ENCODE peak calls at places on chromosomes 7 and 10, in seven cellular contexts. One of them, this sample, is unnamed.

GRCh38 chr7:3087243-3087642 is 43.6 kb upstream of the CARD11 start:
- DNase-seq in brain microvascular endothelial cell: peak
- DNase-seq in GM13976: no peak
- DNase-seq in left ventricle myocardium inferior: no peak
- DNase-seq in CD8-positive, alpha-beta T cell: no peak
- DNase-seq in right lobe of liver: no peak
- DNase-seq in adrenal gland: no peak
- DNase-seq in this sample: no peak

GRCh38 chr10:94416896-94417295 is 14.6 kb downstream of the TBC1D12 start:
- DNase-seq in CD8-positive, alpha-beta T cell: no peak
- DNase-seq in GM13976: no peak
- DNase-seq in left ventricle myocardium inferior: no peak
- DNase-seq in brain microvascular endothelial cell: no peak
- DNase-seq in adrenal gland: no peak
- DNase-seq in right lobe of liver: no peak
- DNase-seq in this sample: no peak

GRCh38 chr10:102389894-102390293 is 5.6 kb upstream of the NFKB2 start:
- DNase-seq in right lobe of liver: no peak
- DNase-seq in adrenal gland: no peak
- DNase-seq in left ventricle myocardium inferior: no peak
- DNase-seq in brain microvascular endothelial cell: no peak
- DNase-seq in CD8-positive, alpha-beta T cell: no peak
- DNase-seq in GM13976: no peak
- DNase-seq in this sample: no peak

GRCh38 chr10:13001041-13001886 is at the start of gene CCDC3:
- DNase-seq in right lobe of liver: peak
- DNase-seq in brain microvascular endothelial cell: no peak
- DNase-seq in left ventricle myocardium inferior: peak
- DNase-seq in adrenal gland: no peak
- DNase-seq in CD8-positive, alpha-beta T cell: no peak
- DNase-seq in GM13976: peak
- DNase-seq in this sample: peak

GRCh38 chr10:130894485-130894884 is 417.0 kb downstream of the TCERG1L start:
- DNase-seq in right lobe of liver: no peak
- DNase-seq in CD8-positive, alpha-beta T cell: no peak
- DNase-seq in left ventricle myocardium inferior: no peak
- DNase-seq in adrenal gland: no peak
- DNase-seq in brain microvascular endothelial cell: no peak
- DNase-seq in GM13976: no peak
- DNase-seq in this sample: no peak

GRCh38 chr7:21253740-21254687 is 173.9 kb upstream of the SP4 start:
- DNase-seq in brain microvascular endothelial cell: peak
- DNase-seq in CD8-positive, alpha-beta T cell: no peak
- DNase-seq in adrenal gland: peak
- DNase-seq in left ventricle myocardium inferior: no peak
- DNase-seq in right lobe of liver: peak
- DNase-seq in GM13976: peak
- DNase-seq in this sample: no peak

GRCh38 chr10:22002531-22003110 is 909 bp downstream of the DNAJC1 start:
- DNase-seq in adrenal gland: peak
- DNase-seq in right lobe of liver: no peak
- DNase-seq in brain microvascular endothelial cell: peak
- DNase-seq in GM13976: peak
- DNase-seq in CD8-positive, alpha-beta T cell: peak
- DNase-seq in left ventricle myocardium inferior: no peak
- DNase-seq in this sample: peak

GRCh38 chr10:58701398-58702135 is 188.9 kb downstream of the BICC1 start:
- DNase-seq in adrenal gland: peak
- DNase-seq in right lobe of liver: no peak
- DNase-seq in brain microvascular endothelial cell: no peak
- DNase-seq in left ventricle myocardium inferior: no peak
- DNase-seq in GM13976: no peak
- DNase-seq in CD8-positive, alpha-beta T cell: no peak
- DNase-seq in this sample: no peak

GRCh38 chr10:80158598-80159127 is 26.1 kb downstream of the PLAC9 start:
- DNase-seq in right lobe of liver: no peak
- DNase-seq in brain microvascular endothelial cell: peak
- DNase-seq in left ventricle myocardium inferior: peak
- DNase-seq in GM13976: no peak
- DNase-seq in CD8-positive, alpha-beta T cell: no peak
- DNase-seq in adrenal gland: peak
- DNase-seq in this sample: peak

GRCh38 chr7:7595451-7595850 is 28.8 kb downstream of the MIOS start:
- DNase-seq in right lobe of liver: no peak
- DNase-seq in adrenal gland: no peak
- DNase-seq in CD8-positive, alpha-beta T cell: no peak
- DNase-seq in left ventricle myocardium inferior: no peak
- DNase-seq in brain microvascular endothelial cell: no peak
- DNase-seq in GM13976: no peak
- DNase-seq in this sample: no peak

GRCh38 chr10:17454181-17454800 is at the start of gene ST8SIA6:
- DNase-seq in left ventricle myocardium inferior: peak
- DNase-seq in brain microvascular endothelial cell: peak
- DNase-seq in right lobe of liver: peak
- DNase-seq in CD8-positive, alpha-beta T cell: peak
- DNase-seq in GM13976: peak
- DNase-seq in adrenal gland: peak
- DNase-seq in this sample: peak
- TF ChIP-seq CTCF in left ventricle myocardium inferior: no peak
- TF ChIP-seq CTCF in brain microvascular endothelial cell: no peak
- TF ChIP-seq CTCF in right lobe of liver: no peak
- TF ChIP-seq CTCF in CD8-positive, alpha-beta T cell: no peak
- TF ChIP-seq CTCF in GM13976: no peak
- TF ChIP-seq CTCF in adrenal gland: no peak
- TF ChIP-seq CTCF in this sample: no peak

DNA sequence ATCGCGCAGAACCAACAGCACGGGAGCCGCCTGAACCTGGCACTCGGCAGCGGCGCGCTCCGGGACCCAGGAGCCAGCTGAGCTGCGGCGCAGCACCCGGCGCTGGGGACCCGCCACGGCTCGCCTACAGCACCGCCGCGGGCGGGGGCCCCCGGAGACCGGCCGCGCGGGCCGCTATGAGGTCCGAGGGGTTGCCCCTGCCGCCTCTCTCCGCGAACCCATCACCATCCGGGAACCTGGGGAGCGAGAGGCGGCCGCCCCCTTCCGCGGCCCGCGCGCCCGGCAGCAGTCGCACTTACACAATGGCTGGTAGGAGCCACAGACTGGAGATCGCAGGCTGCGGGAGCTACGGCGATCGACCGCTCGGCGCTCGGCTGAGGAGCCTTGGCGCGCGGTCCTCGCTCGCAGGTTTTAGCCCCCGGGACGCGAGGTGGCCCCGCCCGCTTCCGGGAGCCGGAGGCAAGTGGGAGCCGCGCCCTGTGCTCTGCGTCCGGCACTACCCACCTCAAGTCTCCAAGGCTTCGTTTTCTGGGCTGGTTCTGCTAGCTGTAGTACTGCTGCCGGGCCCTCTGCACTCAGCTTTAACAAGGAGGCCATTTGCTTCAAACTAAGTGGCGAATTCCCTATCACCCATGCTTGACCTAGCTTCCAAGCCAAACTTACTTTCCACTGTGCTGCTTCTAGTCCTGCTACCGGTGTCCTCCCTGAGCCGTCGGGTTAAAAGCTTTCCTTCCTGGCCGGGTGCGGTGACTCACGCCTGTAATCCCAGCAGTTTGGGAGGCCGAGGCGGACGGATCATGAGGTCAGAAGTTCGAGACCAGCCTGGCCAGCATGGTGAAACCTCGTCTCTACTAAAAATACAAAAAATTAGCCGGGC is at the start of gene TPK1:
- DNase-seq in CD8-positive, alpha-beta T cell: peak
- DNase-seq in brain microvascular endothelial cell: peak
- DNase-seq in GM13976: peak
- DNase-seq in adrenal gland: peak
- DNase-seq in right lobe of liver: peak
- DNase-seq in left ventricle myocardium inferior: peak
- DNase-seq in this sample: peak
- TF ChIP-seq CTCF in CD8-positive, alpha-beta T cell: no peak
- TF ChIP-seq CTCF in brain microvascular endothelial cell: no peak
- TF ChIP-seq CTCF in GM13976: no peak
- TF ChIP-seq CTCF in adrenal gland: no peak
- TF ChIP-seq CTCF in right lobe of liver: no peak
- TF ChIP-seq CTCF in left ventricle myocardium inferior: peak
- TF ChIP-seq CTCF in this sample: no peak

GRCh38 chr10:129870926-129871660 is 93.0 kb downstream of the EBF3 start:
- DNase-seq in right lobe of liver: no peak
- DNase-seq in GM13976: no peak
- DNase-seq in CD8-positive, alpha-beta T cell: no peak
- DNase-seq in adrenal gland: no peak
- DNase-seq in left ventricle myocardium inferior: no peak
- DNase-seq in brain microvascular endothelial cell: no peak
- DNase-seq in this sample: peak

GRCh38 chr10:129872001-129872400 is 92.1 kb downstream of the EBF3 start:
- DNase-seq in adrenal gland: no peak
- DNase-seq in GM13976: no peak
- DNase-seq in brain microvascular endothelial cell: no peak
- DNase-seq in right lobe of liver: no peak
- DNase-seq in left ventricle myocardium inferior: no peak
- DNase-seq in CD8-positive, alpha-beta T cell: no peak
- DNase-seq in this sample: no peak

GRCh38 chr10:129867780-129868179 is 96.3 kb downstream of the EBF3 start:
- DNase-seq in CD8-positive, alpha-beta T cell: no peak
- DNase-seq in GM13976: no peak
- DNase-seq in left ventricle myocardium inferior: no peak
- DNase-seq in right lobe of liver: no peak
- DNase-seq in adrenal gland: no peak
- DNase-seq in brain microvascular endothelial cell: no peak
- DNase-seq in this sample: no peak

GRCh38 chr10:129868470-129869035 is 95.5 kb downstream of the EBF3 start:
- DNase-seq in CD8-positive, alpha-beta T cell: no peak
- DNase-seq in left ventricle myocardium inferior: no peak
- DNase-seq in adrenal gland: no peak
- DNase-seq in brain microvascular endothelial cell: no peak
- DNase-seq in right lobe of liver: no peak
- DNase-seq in GM13976: no peak
- DNase-seq in this sample: no peak

DNA sequence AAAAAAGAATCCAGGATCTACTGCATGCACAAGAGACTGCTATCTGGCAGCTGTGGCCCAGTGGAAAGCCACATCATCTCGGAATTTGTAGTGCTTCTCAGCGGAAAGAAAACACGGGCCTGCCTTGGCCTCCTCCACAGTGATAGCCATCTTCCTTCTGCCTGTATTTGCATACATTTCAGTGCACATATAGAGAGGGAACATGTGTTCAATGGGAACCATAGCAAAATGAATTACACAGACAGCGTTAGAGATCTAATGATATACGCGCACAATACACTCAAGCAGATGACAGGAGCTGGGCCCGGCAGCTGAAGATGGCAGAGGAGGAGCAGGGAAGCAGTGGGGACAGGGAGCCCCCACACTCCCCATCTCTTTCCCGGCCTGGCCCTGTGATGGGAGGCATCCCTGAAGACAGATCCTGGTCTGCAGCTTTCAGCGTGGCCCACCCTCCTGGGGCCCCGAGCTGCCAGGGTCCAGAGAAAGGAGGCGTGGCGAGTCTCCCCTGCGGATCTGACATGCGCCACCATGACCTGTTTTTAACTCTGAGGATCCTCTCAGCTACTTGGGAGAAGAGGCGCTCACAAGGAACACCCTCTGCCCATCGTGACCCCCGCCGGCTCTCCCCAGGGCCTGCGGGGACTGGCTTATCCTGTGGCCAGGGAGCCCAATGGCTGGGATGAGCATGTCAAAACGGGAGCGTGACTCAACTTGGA is 93.9 kb downstream of the EBF3 start:
- DNase-seq in adrenal gland: no peak
- DNase-seq in right lobe of liver: no peak
- DNase-seq in brain microvascular endothelial cell: no peak
- DNase-seq in left ventricle myocardium inferior: no peak
- DNase-seq in CD8-positive, alpha-beta T cell: no peak
- DNase-seq in GM13976: no peak
- DNase-seq in this sample: no peak
- TF ChIP-seq CTCF in adrenal gland: no peak
- TF ChIP-seq CTCF in right lobe of liver: no peak
- TF ChIP-seq CTCF in brain microvascular endothelial cell: no peak
- TF ChIP-seq CTCF in left ventricle myocardium inferior: no peak
- TF ChIP-seq CTCF in CD8-positive, alpha-beta T cell: no peak
- TF ChIP-seq CTCF in GM13976: no peak
- TF ChIP-seq CTCF in this sample: no peak

GRCh38 chr7:137984181-137985041 is 17.5 kb downstream of the CREB3L2 start:
- DNase-seq in adrenal gland: no peak
- DNase-seq in GM13976: no peak
- DNase-seq in left ventricle myocardium inferior: no peak
- DNase-seq in right lobe of liver: no peak
- DNase-seq in brain microvascular endothelial cell: no peak
- DNase-seq in CD8-positive, alpha-beta T cell: no peak
- DNase-seq in this sample: no peak

GRCh38 chr7:137986252-137987010 is 15.5 kb downstream of the CREB3L2 start:
- DNase-seq in right lobe of liver: no peak
- DNase-seq in CD8-positive, alpha-beta T cell: no peak
- DNase-seq in left ventricle myocardium inferior: no peak
- DNase-seq in GM13976: no peak
- DNase-seq in adrenal gland: peak
- DNase-seq in brain microvascular endothelial cell: no peak
- DNase-seq in this sample: no peak

GRCh38 chr7:137987011-137987334 is 14.9 kb downstream of the CREB3L2 start:
- DNase-seq in right lobe of liver: no peak
- DNase-seq in GM13976: no peak
- DNase-seq in left ventricle myocardium inferior: no peak
- DNase-seq in brain microvascular endothelial cell: no peak
- DNase-seq in adrenal gland: no peak
- DNase-seq in CD8-positive, alpha-beta T cell: no peak
- DNase-seq in this sample: no peak

GRCh38 chr7:137985253-137985896 is 16.5 kb downstream of the CREB3L2 start:
- DNase-seq in left ventricle myocardium inferior: no peak
- DNase-seq in right lobe of liver: no peak
- DNase-seq in adrenal gland: no peak
- DNase-seq in CD8-positive, alpha-beta T cell: no peak
- DNase-seq in brain microvascular endothelial cell: peak
- DNase-seq in GM13976: peak
- DNase-seq in this sample: no peak

GRCh38 chr7:137985897-137986251 is 16.0 kb downstream of the CREB3L2 start:
- DNase-seq in left ventricle myocardium inferior: no peak
- DNase-seq in GM13976: peak
- DNase-seq in brain microvascular endothelial cell: no peak
- DNase-seq in right lobe of liver: no peak
- DNase-seq in CD8-positive, alpha-beta T cell: no peak
- DNase-seq in adrenal gland: no peak
- DNase-seq in this sample: no peak
- TF ChIP-seq CTCF in left ventricle myocardium inferior: no peak
- TF ChIP-seq CTCF in GM13976: no peak
- TF ChIP-seq CTCF in brain microvascular endothelial cell: no peak
- TF ChIP-seq CTCF in right lobe of liver: no peak
- TF ChIP-seq CTCF in CD8-positive, alpha-beta T cell: no peak
- TF ChIP-seq CTCF in adrenal gland: no peak
- TF ChIP-seq CTCF in this sample: no peak

GRCh38 chr10:113073549-113074189 is 123.6 kb downstream of the TCF7L2 start:
- DNase-seq in CD8-positive, alpha-beta T cell: no peak
- DNase-seq in adrenal gland: peak
- DNase-seq in brain microvascular endothelial cell: peak
- DNase-seq in left ventricle myocardium inferior: peak
- DNase-seq in GM13976: no peak
- DNase-seq in right lobe of liver: peak
- DNase-seq in this sample: peak
- TF ChIP-seq CTCF in CD8-positive, alpha-beta T cell: no peak
- TF ChIP-seq CTCF in adrenal gland: no peak
- TF ChIP-seq CTCF in brain microvascular endothelial cell: no peak
- TF ChIP-seq CTCF in left ventricle myocardium inferior: no peak
- TF ChIP-seq CTCF in GM13976: no peak
- TF ChIP-seq CTCF in right lobe of liver: no peak
- TF ChIP-seq CTCF in this sample: no peak

This sample was measured in mucosa of descending colon.